ENCODE peak calls at places on chromosomes 6 and 20, in seven cellular contexts. E is PC-9, Q is hepatocyte, L is PC-3, A is HCT116, Y is MM.1S, P is GM23338. C is an unnamed sample. For H3K9me2 and H3K4me1, the result is how much of the 10 kb centered on the place peaks cover.

GRCh38 chr6:57313711-57314471 is 3.5 kb upstream of the PRIM2 start:
- DNase-seq in A (peak), P (no peak), E (peak), Q (peak), Y (no peak), L (peak), C (peak)

GRCh38 chr6:56913276-56914138 is 41.4 kb upstream of the BEND6 start:
- DNase-seq in P (no peak), A (no peak), L (no peak), Q (no peak), Y (no peak), E (no peak), C (no peak)

GRCh38 chr6:29107758-29108157 is at the start of gene OR2J3:
- DNase-seq in E (no peak), Q (no peak), P (no peak), A (no peak), Y (no peak), L (no peak), C (no peak)

GRCh38 chr6:43773050-43773956 is 3.3 kb downstream of the VEGFA start:
- DNase-seq in A (peak), Y (peak), L (peak), P (peak), E (peak), Q (peak), C (peak)

GRCh38 chr6:136365781-136366354 is 76.2 kb upstream of the BCLAF1 start:
- DNase-seq in Q (no peak), L (peak), Y (no peak), P (no peak), A (no peak), E (no peak), C (no peak)

GRCh38 chr6:25089442-25089841 is 153.7 kb upstream of the RIPOR2 start:
- DNase-seq in Q (no peak), E (no peak), L (no peak), A (no peak), P (no peak), Y (no peak), C (peak)

GRCh38 chr20:41340327-41341055 is at the start of gene LPIN3:
- DNase-seq in E (peak), Q (peak), A (peak), Y (peak), P (peak), L (peak), C (peak)

GRCh38 chr6:25041676-25042598 is 106.2 kb upstream of the RIPOR2 start:
- DNase-seq in P (peak), E (no peak), Q (no peak), L (no peak), A (no peak), Y (no peak), C (no peak)

GRCh38 chr6:55276745-55277627 is 50.3 kb upstream of the GFRAL start:
- DNase-seq in Q (peak), Y (peak), A (peak), L (peak), P (peak), E (peak), C (peak)

GRCh38 chr20:35002426-35003210 is 47.0 kb downstream of the MYH7B start:
- DNase-seq in A (no peak), Y (no peak), E (no peak), Q (no peak), L (no peak), P (no peak), C (no peak)

GRCh38 chr6:70709826-70710225 is 42.1 kb downstream of the SMAP1 start:
- DNase-seq in P (no peak), A (no peak), Q (no peak), E (no peak), L (peak), Y (no peak), C (peak)

GRCh38 chr6:143200035-143200770 is 139.5 kb downstream of the AIG1 start:
- DNase-seq in P (no peak), Y (no peak), A (no peak), E (no peak), Q (no peak), L (no peak), C (peak)

GRCh38 chr20:542777-543368 is 717 bp downstream of the CSNK2A1 start:
- DNase-seq in A (no peak), E (peak), Y (peak), P (peak), L (no peak), Q (peak), C (peak)

DNA sequence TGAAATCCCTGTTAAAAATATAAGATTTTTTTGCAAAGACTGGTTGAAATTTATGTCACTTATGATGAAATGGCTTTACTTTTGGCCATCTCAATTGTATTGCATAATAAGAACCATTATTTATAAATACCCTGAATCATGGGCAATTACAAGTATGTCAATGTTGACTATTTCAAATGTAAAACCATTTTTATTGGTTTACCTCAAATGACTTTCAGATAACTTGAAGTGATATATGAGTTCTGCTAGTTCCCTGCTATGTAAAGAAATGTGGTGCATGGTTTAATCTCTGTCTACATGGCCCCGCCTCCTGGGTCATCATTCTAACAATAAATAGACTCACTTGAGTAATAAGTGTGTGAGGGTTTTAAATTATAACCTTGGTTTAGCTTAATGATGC is 275.6 kb upstream of the PREP start:
- DNase-seq in Q (peak), L (peak), P (no peak), E (no peak), Y (no peak), A (no peak), C (peak)
- TF ChIP-seq EZH2 in Q (no peak), L (no peak), P (no peak), E (no peak), Y (no peak), A (no peak), C (no peak)

GRCh38 chr6:12608874-12609273 is 107.7 kb upstream of the PHACTR1 start:
- DNase-seq in Y (no peak), P (no peak), A (no peak), Q (no peak), E (no peak), L (no peak), C (no peak)

GRCh38 chr6:12606616-12607015 is 110.0 kb upstream of the PHACTR1 start:
- DNase-seq in L (no peak), Q (no peak), Y (no peak), E (no peak), A (no peak), P (no peak), C (no peak)

GRCh38 chr6:12610862-12611261 is 105.7 kb upstream of the PHACTR1 start:
- DNase-seq in E (no peak), P (no peak), Q (no peak), L (no peak), Y (no peak), A (no peak), C (no peak)

GRCh38 chr6:12605888-12606345 is 110.7 kb upstream of the PHACTR1 start:
- DNase-seq in E (peak), Q (peak), Y (peak), A (peak), L (peak), P (peak), C (peak)

GRCh38 chr6:12608016-12608860 is 108.3 kb upstream of the PHACTR1 start:
- DNase-seq in A (no peak), L (peak), Y (peak), E (no peak), Q (no peak), P (no peak), C (peak)
- H3K9me2 ChIP-seq in A (under half), L (under half), Y (under half), E (under half), Q (under half), P (under half), C (under half)

GRCh38 chr6:3164388-3164787 is 7.0 kb upstream of the TUBB2A start:
- DNase-seq in P (peak), E (no peak), Y (no peak), A (no peak), L (no peak), Q (no peak), C (no peak)
- H3K4me1 ChIP-seq in P (half or more), E (half or more), Y (under half), A (under half), L (under half), Q (under half), C (under half)

DNA sequence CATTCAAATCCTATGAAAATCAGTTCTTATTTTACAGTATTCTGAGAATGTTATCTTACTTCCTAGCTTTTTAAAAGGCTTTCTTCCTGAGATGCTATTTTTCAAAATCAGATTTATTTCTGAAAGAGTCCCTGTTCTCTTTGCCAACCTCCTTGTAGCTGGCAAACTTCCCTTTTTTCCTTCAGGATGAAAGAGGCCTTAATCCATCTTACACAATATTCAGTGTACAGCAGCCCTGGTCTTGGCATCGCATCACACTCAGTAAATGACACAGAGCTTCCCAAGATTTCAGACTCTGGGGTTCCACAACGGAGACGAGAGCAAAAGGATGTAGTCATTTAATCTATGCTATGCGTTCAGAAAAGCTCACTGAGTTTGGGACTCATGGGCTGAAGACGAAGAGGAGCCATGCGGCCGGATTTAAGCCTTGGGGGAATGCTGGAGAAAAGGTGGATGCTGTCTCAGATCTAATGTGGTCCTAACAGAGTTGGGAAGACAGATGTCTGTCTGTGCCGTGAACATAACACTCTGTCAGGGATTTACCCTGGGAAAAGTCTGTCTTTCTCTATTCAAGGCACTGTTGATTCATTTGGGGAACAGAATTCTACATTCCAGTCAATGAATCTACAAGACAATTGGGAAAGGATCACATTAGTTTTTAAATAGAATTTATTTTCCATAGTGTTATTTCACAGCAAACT is 616.4 kb upstream of the AGPAT4 start:
- DNase-seq in P (peak), Y (no peak), A (no peak), L (no peak), E (no peak), Q (peak), C (no peak)
- TF ChIP-seq EZH2 in P (no peak), Y (no peak), A (no peak), L (no peak), E (no peak), Q (no peak), C (no peak)

GRCh38 chr6:157559201-157559756 is 178.3 kb downstream of the ZDHHC14 start:
- DNase-seq in A (no peak), E (no peak), Q (no peak), P (no peak), L (no peak), Y (no peak), C (no peak)

GRCh38 chr6:157563611-157564284 is 182.8 kb downstream of the ZDHHC14 start:
- DNase-seq in P (no peak), Q (no peak), E (no peak), L (no peak), A (no peak), Y (peak), C (no peak)

GRCh38 chr6:157561037-157561790 is 180.2 kb downstream of the ZDHHC14 start:
- DNase-seq in E (no peak), L (no peak), A (no peak), Q (no peak), Y (peak), P (no peak), C (no peak)

GRCh38 chr6:157561929-157562810 is 181.2 kb downstream of the ZDHHC14 start:
- DNase-seq in Q (no peak), E (no peak), P (no peak), L (no peak), A (no peak), Y (peak), C (no peak)

DNA sequence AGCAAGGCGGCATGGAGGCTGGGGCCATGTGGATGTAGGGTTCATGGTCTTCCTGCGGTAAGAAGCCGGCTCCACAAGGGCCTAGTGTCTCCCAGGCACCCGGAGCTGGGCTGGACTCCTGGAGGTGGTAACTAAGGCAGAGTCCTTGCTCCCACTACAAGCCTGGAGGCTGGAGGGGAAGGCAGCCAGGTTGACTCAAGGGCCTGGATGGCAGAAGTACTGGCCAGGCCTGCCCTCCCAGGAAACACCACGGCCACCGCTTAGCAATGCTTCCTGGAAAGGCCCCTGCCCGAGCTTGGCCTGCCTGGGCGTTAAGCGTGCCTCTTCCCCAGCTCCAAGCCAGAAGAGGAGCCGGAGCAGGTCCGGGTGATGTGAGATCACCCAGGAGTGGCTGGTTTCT is 182.0 kb downstream of the ZDHHC14 start:
- DNase-seq in P (no peak), E (no peak), Q (no peak), A (no peak), Y (no peak), L (no peak), C (no peak)
- H3K9me2 ChIP-seq in P (under half), E (under half), Q (under half), A (under half), Y (under half), L (under half), C (under half)

DNA sequence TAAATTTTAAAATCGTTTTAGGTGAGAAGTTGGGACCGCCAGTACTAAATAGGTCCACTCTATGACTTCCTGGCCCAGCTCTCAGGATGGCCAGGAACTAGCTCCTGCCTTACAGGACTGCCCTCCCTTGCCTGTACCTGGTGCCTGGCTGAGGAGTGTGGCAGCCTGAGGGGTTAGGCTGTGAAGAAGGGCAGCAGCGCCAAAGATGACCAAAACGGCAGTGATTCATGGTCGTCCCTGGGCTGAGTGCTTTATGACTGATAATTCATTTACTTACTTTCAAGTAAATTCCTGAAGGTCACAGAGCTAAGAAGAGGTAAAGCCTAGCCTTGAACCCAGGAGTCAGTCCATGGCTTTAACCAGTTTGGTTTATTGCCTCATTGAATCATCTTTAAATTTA is 22.1 kb downstream of the STK35 start:
- DNase-seq in Y (no peak), E (no peak), L (peak), P (no peak), Q (no peak), A (no peak), C (peak)
- H3K4me1 ChIP-seq in Y (under half), E (under half), L (under half), P (under half), Q (under half), A (under half), C (under half)